ENCODE peak calls at places on chromosomes 12 and 14, in four cellular contexts. One of them, this sample, is unnamed.
A peak's percentile ranks its signal among the peaks of the same experiment; 100 is the strongest.

GRCh38 chr14:52338282-52338681 is 24.2 kb downstream of the PTGER2 start:
- DNase-seq in SJCRH30: no peak
- DNase-seq in nucleus accumbens: no peak
- DNase-seq in GM04504: no peak
- DNase-seq in this sample: no peak

GRCh38 chr12:123805119-123805518 is 43.0 kb downstream of the DNAH10 start:
- DNase-seq in SJCRH30: no peak
- DNase-seq in nucleus accumbens: no peak
- DNase-seq in GM04504: no peak
- DNase-seq in this sample: no peak

GRCh38 chr14:68668531-68668930 is 124.3 kb downstream of the ZFP36L1 start:
- DNase-seq in SJCRH30: no peak
- DNase-seq in nucleus accumbens: no peak
- DNase-seq in GM04504: no peak
- DNase-seq in this sample: no peak

GRCh38 chr14:63431466-63431865 is 111.7 kb downstream of the PPP2R5E start:
- DNase-seq in SJCRH30: no peak
- DNase-seq in nucleus accumbens: no peak
- DNase-seq in GM04504: no peak
- DNase-seq in this sample: no peak

GRCh38 chr14:69242311-69243224 is 17.4 kb upstream of the GALNT16 start:
- DNase-seq in SJCRH30: peak; percentile 79
- DNase-seq in nucleus accumbens: no peak
- DNase-seq in GM04504: peak; percentile 38
- DNase-seq in this sample: peak; percentile 37

GRCh38 chr12:109727039-109727723 is 13.6 kb downstream of the FAM222A start:
- DNase-seq in SJCRH30: peak; percentile 95
- DNase-seq in nucleus accumbens: peak; percentile 84
- DNase-seq in GM04504: no peak
- DNase-seq in this sample: no peak

GRCh38 chr14:64038857-64039542 is 186.2 kb downstream of the SYNE2 start:
- DNase-seq in SJCRH30: no peak
- DNase-seq in nucleus accumbens: no peak
- DNase-seq in GM04504: peak; percentile 11
- DNase-seq in this sample: no peak

GRCh38 chr14:55837467-55837866 is 257.5 kb downstream of the KTN1 start:
- DNase-seq in SJCRH30: no peak
- DNase-seq in nucleus accumbens: no peak
- DNase-seq in GM04504: no peak
- DNase-seq in this sample: no peak

GRCh38 chr14:75213172-75213571 is 36.8 kb upstream of the TMED10 start:
- DNase-seq in SJCRH30: peak; percentile 23
- DNase-seq in nucleus accumbens: no peak
- DNase-seq in GM04504: no peak
- DNase-seq in this sample: no peak

GRCh38 chr12:120012067-120012621 is 23.1 kb downstream of the BICDL1 start:
- DNase-seq in SJCRH30: no peak
- DNase-seq in nucleus accumbens: no peak
- DNase-seq in GM04504: no peak
- DNase-seq in this sample: peak; percentile 85

GRCh38 chr14:106174206-106174605 is 647.8 kb downstream of the TMEM121 start:
- DNase-seq in SJCRH30: no peak
- DNase-seq in nucleus accumbens: no peak
- DNase-seq in GM04504: no peak
- DNase-seq in this sample: no peak

GRCh38 chr12:73361156-73361866 is 1089.1 kb downstream of the TRHDE start:
- DNase-seq in SJCRH30: no peak
- DNase-seq in nucleus accumbens: no peak
- DNase-seq in GM04504: no peak
- DNase-seq in this sample: no peak

GRCh38 chr12:59652098-59652497 is 56.3 kb downstream of the SLC16A7 start:
- DNase-seq in SJCRH30: no peak
- DNase-seq in nucleus accumbens: no peak
- DNase-seq in GM04504: no peak
- DNase-seq in this sample: no peak

GRCh38 chr14:72894323-72894622 is 372 bp upstream of the DPF3 start:
- DNase-seq in SJCRH30: no peak
- DNase-seq in nucleus accumbens: no peak
- DNase-seq in GM04504: no peak
- DNase-seq in this sample: no peak

GRCh38 chr12:6310771-6311610 is 509 bp downstream of the PLEKHG6 start:
- DNase-seq in SJCRH30: no peak
- DNase-seq in nucleus accumbens: no peak
- DNase-seq in GM04504: no peak
- DNase-seq in this sample: no peak

GRCh38 chr12:39958377-39958776 is 147.5 kb downstream of the SLC2A13 start:
- DNase-seq in SJCRH30: no peak
- DNase-seq in nucleus accumbens: no peak
- DNase-seq in GM04504: no peak
- DNase-seq in this sample: no peak